ENCODE peak calls at places on chromosomes 2 and 18, in seven cellular contexts. One of them, this sample, is unnamed.

GRCh38 chr2:133480707-133481429 is 87.4 kb downstream of the NCKAP5 start:
- DNase-seq in cardiac muscle cell: no peak
- DNase-seq in body of pancreas: no peak
- DNase-seq in psoas muscle: no peak
- DNase-seq in endodermal cell: no peak
- DNase-seq in OCI-LY7: no peak
- DNase-seq in A549: no peak
- DNase-seq in this sample: no peak

GRCh38 chr2:36414307-36414706 is 58.7 kb downstream of the CRIM1 start:
- DNase-seq in cardiac muscle cell: no peak
- DNase-seq in body of pancreas: no peak
- DNase-seq in psoas muscle: no peak
- DNase-seq in endodermal cell: no peak
- DNase-seq in OCI-LY7: no peak
- DNase-seq in A549: no peak
- DNase-seq in this sample: no peak

GRCh38 chr2:219071189-219071816 is 10.6 kb upstream of the IHH start:
- DNase-seq in cardiac muscle cell: no peak
- DNase-seq in body of pancreas: peak; percentile 39
- DNase-seq in psoas muscle: no peak
- DNase-seq in endodermal cell: no peak
- DNase-seq in OCI-LY7: no peak
- DNase-seq in A549: no peak
- DNase-seq in this sample: peak; percentile 63

GRCh38 chr2:236146436-236146835 is 21.8 kb downstream of the GBX2 start:
- DNase-seq in cardiac muscle cell: no peak
- DNase-seq in body of pancreas: no peak
- DNase-seq in psoas muscle: no peak
- DNase-seq in endodermal cell: no peak
- DNase-seq in OCI-LY7: no peak
- DNase-seq in A549: no peak
- DNase-seq in this sample: no peak

GRCh38 chr2:74778381-74779371 is 55.3 kb upstream of the HK2 start:
- DNase-seq in cardiac muscle cell: peak; percentile 51
- DNase-seq in body of pancreas: no peak
- DNase-seq in psoas muscle: no peak
- DNase-seq in endodermal cell: peak; percentile 89
- DNase-seq in OCI-LY7: no peak
- DNase-seq in A549: peak; percentile 50
- DNase-seq in this sample: no peak

GRCh38 chr2:210399440-210400041 is 77.0 kb downstream of the LANCL1 start:
- DNase-seq in cardiac muscle cell: peak; percentile 27
- DNase-seq in body of pancreas: no peak
- DNase-seq in psoas muscle: no peak
- DNase-seq in endodermal cell: no peak
- DNase-seq in OCI-LY7: peak; percentile 14
- DNase-seq in A549: peak; percentile 11
- DNase-seq in this sample: no peak

GRCh38 chr18:46243095-46243494 is 138.9 kb downstream of the HAUS1 start:
- DNase-seq in cardiac muscle cell: no peak
- DNase-seq in body of pancreas: no peak
- DNase-seq in psoas muscle: no peak
- DNase-seq in endodermal cell: no peak
- DNase-seq in OCI-LY7: no peak
- DNase-seq in A549: no peak
- DNase-seq in this sample: no peak

GRCh38 chr2:184597996-184598312 is 375 bp upstream of the ZNF804A start:
- DNase-seq in cardiac muscle cell: no peak
- DNase-seq in body of pancreas: no peak
- DNase-seq in psoas muscle: no peak
- DNase-seq in endodermal cell: no peak
- DNase-seq in OCI-LY7: no peak
- DNase-seq in A549: no peak
- DNase-seq in this sample: peak; percentile 6

GRCh38 chr2:104033399-104033798 is 820.5 kb upstream of the POU3F3 start:
- DNase-seq in cardiac muscle cell: peak; percentile 47
- DNase-seq in body of pancreas: no peak
- DNase-seq in psoas muscle: no peak
- DNase-seq in endodermal cell: peak; percentile 51
- DNase-seq in OCI-LY7: peak; percentile 35
- DNase-seq in A549: peak; percentile 44
- DNase-seq in this sample: no peak

GRCh38 chr2:175233135-175233719 is 51.7 kb upstream of the ATP5MC3 start:
- DNase-seq in cardiac muscle cell: no peak
- DNase-seq in body of pancreas: no peak
- DNase-seq in psoas muscle: no peak
- DNase-seq in endodermal cell: no peak
- DNase-seq in OCI-LY7: no peak
- DNase-seq in A549: peak; percentile 58
- DNase-seq in this sample: no peak

GRCh38 chr18:65523461-65523860 is 227.4 kb upstream of the CDH7 start:
- DNase-seq in cardiac muscle cell: no peak
- DNase-seq in body of pancreas: no peak
- DNase-seq in psoas muscle: no peak
- DNase-seq in endodermal cell: peak; percentile 81
- DNase-seq in OCI-LY7: no peak
- DNase-seq in A549: no peak
- DNase-seq in this sample: no peak

GRCh38 chr2:224946911-224947310 is 95.4 kb downstream of the DOCK10 start:
- DNase-seq in cardiac muscle cell: no peak
- DNase-seq in body of pancreas: no peak
- DNase-seq in psoas muscle: no peak
- DNase-seq in endodermal cell: no peak
- DNase-seq in OCI-LY7: peak; percentile 86
- DNase-seq in A549: no peak
- DNase-seq in this sample: no peak

GRCh38 chr2:85288244-85288725 is 39.5 kb downstream of the TGOLN2 start:
- DNase-seq in cardiac muscle cell: no peak
- DNase-seq in body of pancreas: no peak
- DNase-seq in psoas muscle: peak; percentile 1
- DNase-seq in endodermal cell: no peak
- DNase-seq in OCI-LY7: no peak
- DNase-seq in A549: peak; percentile 82
- DNase-seq in this sample: peak; percentile 69

GRCh38 chr2:128323501-128323931 is 4.8 kb upstream of the HS6ST1 start:
- DNase-seq in cardiac muscle cell: no peak
- DNase-seq in body of pancreas: no peak
- DNase-seq in psoas muscle: no peak
- DNase-seq in endodermal cell: no peak
- DNase-seq in OCI-LY7: no peak
- DNase-seq in A549: no peak
- DNase-seq in this sample: no peak

GRCh38 chr2:128321421-128321775 is 2.7 kb upstream of the HS6ST1 start:
- DNase-seq in cardiac muscle cell: no peak
- DNase-seq in body of pancreas: peak; percentile 14
- DNase-seq in psoas muscle: no peak
- DNase-seq in endodermal cell: no peak
- DNase-seq in OCI-LY7: no peak
- DNase-seq in A549: no peak
- DNase-seq in this sample: no peak

GRCh38 chr2:128324008-128324896 is 5.6 kb upstream of the HS6ST1 start:
- DNase-seq in cardiac muscle cell: no peak
- DNase-seq in body of pancreas: peak; percentile 11
- DNase-seq in psoas muscle: no peak
- DNase-seq in endodermal cell: peak; percentile 50
- DNase-seq in OCI-LY7: no peak
- DNase-seq in A549: no peak
- DNase-seq in this sample: no peak

GRCh38 chr2:128321784-128322650 is 3.3 kb upstream of the HS6ST1 start:
- DNase-seq in cardiac muscle cell: peak; percentile 91
- DNase-seq in body of pancreas: peak; percentile 84
- DNase-seq in psoas muscle: peak; percentile 91
- DNase-seq in endodermal cell: peak; percentile 93
- DNase-seq in OCI-LY7: peak; percentile 78
- DNase-seq in A549: peak; percentile 74
- DNase-seq in this sample: peak; percentile 87

DNA sequence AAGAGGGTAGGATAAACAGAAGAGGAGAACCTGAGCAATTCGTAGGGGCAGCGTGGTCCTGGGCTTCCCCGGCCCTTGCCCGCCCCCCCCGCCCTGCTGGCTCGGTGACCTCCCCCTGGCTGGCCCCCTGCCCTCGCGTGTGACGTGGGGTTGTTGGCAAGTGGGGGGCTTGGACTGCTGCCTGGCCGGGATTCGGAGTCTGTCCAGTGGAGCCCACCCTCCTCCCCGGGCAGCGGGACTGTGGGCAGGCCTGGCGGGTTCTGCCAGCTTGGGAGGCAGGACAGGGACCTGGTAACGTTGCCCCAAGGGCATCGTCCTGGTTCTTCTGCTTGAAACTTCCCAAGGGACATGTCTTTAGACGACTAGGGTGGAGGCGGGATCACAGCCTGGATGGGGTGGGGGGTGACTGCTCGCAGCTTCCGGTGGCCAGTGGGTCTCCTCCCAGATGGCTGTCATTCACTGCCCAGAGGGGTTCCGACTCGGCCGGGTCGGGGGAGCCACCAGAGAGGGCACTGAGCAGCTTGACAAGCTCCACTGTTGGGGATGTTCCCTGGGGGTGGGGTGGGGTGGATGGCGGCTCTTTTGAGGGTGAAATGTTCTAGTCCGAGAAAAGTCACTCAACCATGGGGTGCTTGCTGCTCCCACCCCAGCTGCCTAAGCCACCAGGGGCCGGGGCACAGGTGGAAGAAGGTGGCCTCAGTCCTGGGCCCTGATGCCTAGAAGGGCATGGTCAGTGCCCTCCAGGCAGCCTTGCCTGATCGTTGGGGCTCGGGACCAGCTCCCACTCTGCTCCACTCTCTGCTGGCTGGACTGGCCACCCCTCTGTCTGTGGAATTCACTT is 4.2 kb upstream of the HS6ST1 start:
- DNase-seq in cardiac muscle cell: no peak
- DNase-seq in body of pancreas: peak; percentile 24
- DNase-seq in psoas muscle: no peak
- DNase-seq in endodermal cell: peak; percentile 80
- DNase-seq in OCI-LY7: no peak
- DNase-seq in A549: no peak
- DNase-seq in this sample: no peak
- H3K4me3 ChIP-seq in cardiac muscle cell: peak overlapping the region; percentile 42
- H3K4me3 ChIP-seq in body of pancreas: no peak overlapping the region
- H3K4me3 ChIP-seq in psoas muscle: peak overlapping the region; percentile 80
- H3K4me3 ChIP-seq in endodermal cell: no peak overlapping the region
- H3K4me3 ChIP-seq in OCI-LY7: peak overlapping the region; percentile 67
- H3K4me3 ChIP-seq in A549: peak overlapping the region; percentile 73
- H3K4me3 ChIP-seq in this sample: peak overlapping the region; percentile 59

DNA sequence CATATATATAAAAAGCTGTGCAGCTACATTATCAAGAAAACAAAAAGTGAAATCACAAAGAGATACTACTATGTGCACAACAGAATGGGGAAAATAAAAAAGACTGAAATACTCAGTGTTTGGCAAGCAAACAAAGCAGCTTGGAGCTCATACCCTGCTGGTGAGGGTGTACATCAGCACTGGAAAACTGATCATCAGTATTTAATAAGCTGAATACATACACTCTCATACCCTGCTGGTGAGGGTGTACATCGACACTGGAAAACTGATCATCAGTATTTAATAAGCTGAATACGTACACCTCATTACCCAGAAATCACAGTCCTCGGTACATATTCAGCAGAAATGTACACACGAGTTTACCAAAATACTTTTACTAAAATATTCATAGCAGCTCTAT is 220.8 kb downstream of the SPP2 start:
- DNase-seq in cardiac muscle cell: no peak
- DNase-seq in body of pancreas: no peak
- DNase-seq in psoas muscle: no peak
- DNase-seq in endodermal cell: no peak
- DNase-seq in OCI-LY7: no peak
- DNase-seq in A549: no peak
- DNase-seq in this sample: no peak
- TF ChIP-seq CTCF in cardiac muscle cell: no peak
- TF ChIP-seq CTCF in body of pancreas: no peak
- TF ChIP-seq CTCF in psoas muscle: no peak
- TF ChIP-seq CTCF in endodermal cell: no peak
- TF ChIP-seq CTCF in OCI-LY7: no peak
- TF ChIP-seq CTCF in A549: no peak
- TF ChIP-seq CTCF in this sample: no peak

DNA sequence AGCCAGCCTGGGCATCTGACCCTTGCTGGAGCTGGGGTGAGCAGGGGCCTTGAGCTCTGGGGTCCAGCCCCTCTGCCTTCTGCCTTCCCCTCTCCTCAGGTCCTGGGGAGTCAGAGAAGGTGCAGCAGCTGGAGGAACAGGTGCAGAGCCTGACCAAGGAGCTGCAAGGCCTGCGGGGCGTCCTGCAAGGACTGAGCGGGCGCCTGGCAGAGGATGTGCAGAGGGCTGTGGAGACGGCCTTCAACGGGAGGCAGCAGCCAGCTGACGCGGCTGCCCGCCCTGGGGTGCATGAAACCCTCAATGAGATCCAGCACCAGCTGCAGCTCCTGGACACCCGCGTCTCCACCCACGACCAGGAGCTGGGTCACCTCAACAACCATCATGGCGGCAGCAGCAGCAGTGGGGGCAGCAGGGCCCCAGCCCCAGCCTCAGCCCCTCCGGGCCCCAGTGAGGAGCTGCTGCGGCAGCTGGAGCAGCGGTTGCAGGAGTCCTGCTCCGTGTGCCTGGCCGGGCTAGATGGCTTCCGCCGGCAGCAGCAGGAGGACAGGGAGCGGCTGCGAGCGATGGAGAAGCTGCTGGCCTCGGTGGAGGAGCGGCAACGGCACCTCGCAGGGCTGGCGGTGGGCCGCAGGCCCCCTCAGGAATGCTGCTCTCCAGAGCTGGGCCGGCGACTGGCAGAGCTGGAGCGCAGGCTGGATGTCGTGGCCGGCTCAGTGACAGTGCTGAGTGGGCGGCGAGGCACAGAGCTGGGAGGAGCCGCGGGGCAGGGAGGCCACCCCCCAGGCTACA is 3.8 kb downstream of the EMILIN1 start:
- DNase-seq in cardiac muscle cell: no peak
- DNase-seq in body of pancreas: no peak
- DNase-seq in psoas muscle: peak; percentile 62
- DNase-seq in endodermal cell: no peak
- DNase-seq in OCI-LY7: no peak
- DNase-seq in A549: no peak
- DNase-seq in this sample: no peak
- H3K4me3 ChIP-seq in cardiac muscle cell: no peak overlapping the region
- H3K4me3 ChIP-seq in body of pancreas: no peak overlapping the region
- H3K4me3 ChIP-seq in psoas muscle: peak overlapping the region; percentile 64
- H3K4me3 ChIP-seq in endodermal cell: no peak overlapping the region
- H3K4me3 ChIP-seq in OCI-LY7: peak overlapping the region; percentile 44
- H3K4me3 ChIP-seq in A549: no peak overlapping the region
- H3K4me3 ChIP-seq in this sample: no peak overlapping the region

GRCh38 chr2:132449868-132450267 is 33.3 kb downstream of the GPR39 start:
- DNase-seq in cardiac muscle cell: no peak
- DNase-seq in body of pancreas: no peak
- DNase-seq in psoas muscle: no peak
- DNase-seq in endodermal cell: no peak
- DNase-seq in OCI-LY7: no peak
- DNase-seq in A549: no peak
- DNase-seq in this sample: no peak

GRCh38 chr2:132448331-132448730 is 31.7 kb downstream of the GPR39 start:
- DNase-seq in cardiac muscle cell: peak; percentile 92
- DNase-seq in body of pancreas: no peak
- DNase-seq in psoas muscle: no peak
- DNase-seq in endodermal cell: no peak
- DNase-seq in OCI-LY7: no peak
- DNase-seq in A549: no peak
- DNase-seq in this sample: no peak

GRCh38 chr2:132443106-132443505 is 26.5 kb downstream of the GPR39 start:
- DNase-seq in cardiac muscle cell: no peak
- DNase-seq in body of pancreas: no peak
- DNase-seq in psoas muscle: no peak
- DNase-seq in endodermal cell: no peak
- DNase-seq in OCI-LY7: no peak
- DNase-seq in A549: no peak
- DNase-seq in this sample: no peak

GRCh38 chr2:132446460-132446859 is 29.9 kb downstream of the GPR39 start:
- DNase-seq in cardiac muscle cell: no peak
- DNase-seq in body of pancreas: no peak
- DNase-seq in psoas muscle: no peak
- DNase-seq in endodermal cell: no peak
- DNase-seq in OCI-LY7: no peak
- DNase-seq in A549: no peak
- DNase-seq in this sample: no peak

GRCh38 chr2:132448771-132449170 is 32.2 kb downstream of the GPR39 start:
- DNase-seq in cardiac muscle cell: peak; percentile 68
- DNase-seq in body of pancreas: no peak
- DNase-seq in psoas muscle: no peak
- DNase-seq in endodermal cell: peak; percentile 81
- DNase-seq in OCI-LY7: peak; percentile 16
- DNase-seq in A549: peak; percentile 41
- DNase-seq in this sample: peak; percentile 14
- TF ChIP-seq CTCF in cardiac muscle cell: peak; percentile 86
- TF ChIP-seq CTCF in body of pancreas: peak; percentile 13
- TF ChIP-seq CTCF in psoas muscle: peak; percentile 51
- TF ChIP-seq CTCF in endodermal cell: peak; percentile 85
- TF ChIP-seq CTCF in OCI-LY7: peak; percentile 72
- TF ChIP-seq CTCF in A549: peak; percentile 54
- TF ChIP-seq CTCF in this sample: peak; percentile 49